ENCODE peak calls at places on chromosomes 12 and 14, in five cellular contexts. W is upper lobe of right lung, D is gastrocnemius medialis, L is hepatocyte, A is esophagus squamous epithelium. U is an unnamed sample. For H3K4me1, the result is how much of the 10 kb centered on the place peaks cover.

GRCh38 chr14:23114669-23115491 is 4.2 kb downstream of the CEBPE start:
- DNase-seq in W (no peak), D (no peak), L (peak), A (no peak), U (peak)

GRCh38 chr14:75428230-75429104 is 645 bp downstream of the JDP2 start:
- DNase-seq in W (peak), D (no peak), L (peak), A (no peak), U (no peak)

GRCh38 chr12:65822732-65823480 is 1.4 kb upstream of the HMGA2 start:
- DNase-seq in W (no peak), D (no peak), L (peak), A (no peak), U (no peak)

GRCh38 chr12:91926810-91927209 is 218.8 kb downstream of the BTG1 start:
- DNase-seq in W (no peak), D (no peak), L (peak), A (no peak), U (no peak)

GRCh38 chr14:20472566-20473206 is 3.5 kb downstream of the PNP start:
- DNase-seq in W (no peak), D (no peak), L (no peak), A (no peak), U (no peak)

GRCh38 chr14:74019743-74020142 is 594 bp downstream of the BBOF1 start:
- DNase-seq in W (no peak), D (no peak), L (peak), A (no peak), U (peak)

GRCh38 chr14:75489480-75489837 is 32.8 kb upstream of the BATF start:
- DNase-seq in W (no peak), D (no peak), L (no peak), A (no peak), U (no peak)

GRCh38 chr12:73210574-73211204 is 938.5 kb downstream of the TRHDE start:
- DNase-seq in W (no peak), D (no peak), L (no peak), A (no peak), U (no peak)

GRCh38 chr14:21572604-21573003 is 7.3 kb downstream of the OR10G3 start:
- DNase-seq in W (no peak), D (no peak), L (no peak), A (no peak), U (no peak)

GRCh38 chr12:175759-176158 is 38.2 kb downstream of the SLC6A12 start:
- DNase-seq in W (no peak), D (no peak), L (no peak), A (no peak), U (no peak)

GRCh38 chr14:68843471-68844209 is 50.8 kb upstream of the ZFP36L1 start:
- DNase-seq in W (peak), D (peak), L (peak), A (no peak), U (peak)

GRCh38 chr12:25769076-25769945 is 189.2 kb upstream of the RASSF8 start:
- DNase-seq in W (no peak), D (no peak), L (peak), A (no peak), U (no peak)

GRCh38 chr14:35347323-35348043 is 55.3 kb downstream of the PSMA6 start:
- DNase-seq in W (no peak), D (no peak), L (peak), A (no peak), U (no peak)

GRCh38 chr12:121550974-121551631 is 29.7 kb downstream of the KDM2B start:
- DNase-seq in W (no peak), D (no peak), L (no peak), A (no peak), U (no peak)

GRCh38 chr12:630656-631632 is 32.3 kb downstream of the NINJ2 start:
- DNase-seq in W (peak), D (no peak), L (no peak), A (peak), U (peak)

GRCh38 chr12:27627123-27627835 is 69.0 kb upstream of the REP15 start:
- DNase-seq in W (no peak), D (no peak), L (no peak), A (no peak), U (peak)

GRCh38 chr14:61813101-61813596 is 50.9 kb downstream of the SNAPC1 start:
- DNase-seq in W (no peak), D (no peak), L (no peak), A (no peak), U (no peak)
- H3K4me3 ChIP-seq in W (peak), D (peak), L (peak), A (peak), U (peak)

GRCh38 chr12:57169969-57170368 is 22.6 kb upstream of the LRP1-AS start:
- DNase-seq in W (no peak), D (no peak), L (no peak), A (no peak), U (no peak)

GRCh38 chr12:57170408-57170807 is 23.0 kb upstream of the LRP1-AS start:
- DNase-seq in W (no peak), D (no peak), L (no peak), A (no peak), U (no peak)

GRCh38 chr12:57166971-57167371 is 19.6 kb upstream of the LRP1-AS start:
- DNase-seq in W (no peak), D (no peak), L (no peak), A (no peak), U (no peak)

GRCh38 chr12:57171668-57172067 is 24.2 kb upstream of the LRP1-AS start:
- DNase-seq in W (no peak), D (no peak), L (peak), A (no peak), U (no peak)

DNA sequence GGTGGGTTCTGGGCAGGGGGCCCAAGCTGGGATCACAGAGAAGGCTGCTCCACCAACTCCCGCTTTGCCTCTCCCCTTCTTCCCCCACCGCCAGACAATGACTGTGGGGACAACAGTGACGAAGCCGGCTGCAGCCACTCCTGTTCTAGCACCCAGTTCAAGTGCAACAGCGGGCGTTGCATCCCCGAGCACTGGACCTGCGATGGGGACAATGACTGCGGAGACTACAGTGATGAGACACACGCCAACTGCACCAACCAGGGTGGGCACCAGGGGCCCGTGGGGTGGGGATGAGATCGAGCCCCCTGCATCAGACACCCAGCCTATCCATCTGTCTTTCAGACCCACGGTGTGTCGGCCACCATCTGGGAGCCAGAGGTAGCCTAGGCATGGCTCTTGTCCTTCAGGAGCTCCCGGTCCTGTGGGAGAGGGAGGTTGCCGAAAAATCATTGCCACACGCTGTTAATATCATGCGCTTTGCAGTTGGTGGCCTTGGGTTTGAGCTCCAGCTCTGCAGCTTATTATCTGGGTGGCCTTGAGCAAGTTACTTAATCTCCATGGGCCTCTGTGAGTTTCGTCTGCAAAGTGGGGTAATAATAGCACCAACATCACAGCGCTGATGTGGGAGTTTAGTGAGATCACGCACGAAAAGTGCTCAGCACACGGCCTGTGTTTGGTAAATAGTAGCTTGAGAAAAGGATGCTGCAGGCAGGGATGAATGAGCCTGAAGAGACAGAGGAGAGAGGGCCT is 21.8 kb upstream of the LRP1-AS start:
- DNase-seq in W (no peak), D (no peak), L (no peak), A (no peak), U (no peak)
- H3K4me1 ChIP-seq in W (under half), D (under half), L (under half), A (under half), U (under half)

GRCh38 chr12:42039146-42039545 is 105.5 kb downstream of the GXYLT1 start:
- DNase-seq in W (no peak), D (no peak), L (no peak), A (no peak), U (no peak)
- TF ChIP-seq CTCF in W (no peak), D (no peak), L (no peak), A (no peak), U (no peak)

GRCh38 chr14:93234798-93235197 is 27.7 kb downstream of the UBR7 start:
- DNase-seq in W (peak), D (no peak), L (no peak), A (no peak), U (no peak)
- H3K4me3 ChIP-seq in W (no peak), D (no peak), L (no peak), A (no peak), U (no peak)

DNA sequence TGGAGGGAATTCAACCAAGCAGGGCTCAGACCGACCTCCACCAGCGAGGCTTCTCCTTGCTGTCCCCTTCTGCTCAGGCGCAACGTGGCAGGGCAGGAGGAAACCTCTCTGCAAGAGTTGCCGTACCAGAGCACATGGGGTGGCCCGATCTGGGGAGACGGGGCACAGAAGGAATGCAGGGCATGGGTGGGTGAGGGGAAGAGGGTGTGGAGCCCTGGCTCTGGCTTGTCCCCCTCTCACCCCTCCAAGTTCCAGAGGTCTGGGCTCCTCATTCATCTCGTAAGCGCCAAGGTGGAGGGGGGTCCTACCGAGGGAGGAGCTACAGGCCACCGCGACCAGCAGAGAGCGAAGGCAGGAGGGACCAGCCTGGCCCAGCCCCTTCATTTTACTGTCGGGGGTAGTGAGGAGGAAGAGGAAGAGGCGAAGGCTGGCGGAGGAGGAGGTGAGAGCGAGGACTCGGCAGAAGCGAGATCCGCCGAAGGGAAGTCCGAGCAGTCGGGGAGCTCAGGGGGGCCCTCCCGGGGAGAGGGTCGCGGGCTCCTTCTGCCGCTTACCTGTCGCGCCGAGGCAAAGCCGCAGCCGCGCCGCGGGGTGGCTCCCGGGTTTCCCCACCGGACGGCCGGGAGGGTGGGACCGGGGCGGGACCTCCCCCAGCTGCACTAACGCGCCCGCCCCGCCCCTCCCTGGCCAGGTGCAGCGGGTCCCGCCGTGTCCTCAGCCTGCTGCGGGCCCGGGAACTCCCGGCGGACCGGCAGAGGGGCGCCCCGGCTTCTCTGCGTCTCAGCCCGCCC is at the start of gene GALNT6:
- DNase-seq in W (peak), D (no peak), L (peak), A (no peak), U (no peak)
- H3K4me1 ChIP-seq in W (under half), D (under half), L (under half), A (under half), U (under half)

GRCh38 chr14:36652542-36653201 is 9.0 kb upstream of the PAX9 start:
- DNase-seq in W (no peak), D (no peak), L (no peak), A (no peak), U (no peak)

GRCh38 chr14:36646664-36647416 is 14.8 kb upstream of the PAX9 start:
- DNase-seq in W (no peak), D (no peak), L (peak), A (no peak), U (peak)

GRCh38 chr14:36649872-36650650 is 11.6 kb upstream of the PAX9 start:
- DNase-seq in W (no peak), D (no peak), L (no peak), A (no peak), U (no peak)

GRCh38 chr14:36647417-36647826 is 14.2 kb upstream of the PAX9 start:
- DNase-seq in W (no peak), D (no peak), L (no peak), A (no peak), U (no peak)

GRCh38 chr14:36647827-36648753 is 13.6 kb upstream of the PAX9 start:
- DNase-seq in W (peak), D (no peak), L (peak), A (no peak), U (peak)
- TF ChIP-seq CTCF in W (peak), D (peak), L (peak), A (peak), U (peak)

GRCh38 chr14:85529803-85530574 is at the start of gene FLRT2:
- DNase-seq in W (peak), D (peak), L (peak), A (no peak), U (peak)
- H3K4me3 ChIP-seq in W (peak), D (peak), L (peak), A (peak), U (peak)

GRCh38 chr12:105343836-105344235 is 13.3 kb downstream of the C12orf75 start:
- DNase-seq in W (no peak), D (no peak), L (no peak), A (no peak), U (no peak)
- H3K4me1 ChIP-seq in W (under half), D (under half), L (under half), A (under half), U (half or more)